ENCODE peak calls at places on chromosomes 12 and 14, in six cellular contexts. Y is A549, M is HepG2, V is endothelial cell of umbilical vein, X is K562, T is GM12878. L is an unnamed sample.

GRCh38 chr12:110657747-110658146 is 31.2 kb downstream of the HVCN1 start:
- DNase-seq in X (no peak), M (peak), Y (no peak), T (no peak), V (no peak), L (no peak)

GRCh38 chr14:70052990-70053389 is 135.8 kb downstream of the SLC8A3 start:
- DNase-seq in V (peak), T (no peak), Y (no peak), X (peak), M (peak), L (peak)

GRCh38 chr12:57902371-57903042 is 38.9 kb upstream of the ATP23 start:
- DNase-seq in T (no peak), Y (no peak), V (no peak), X (no peak), M (peak), L (peak)

GRCh38 chr12:107372229-107372658 is 278.9 kb upstream of the CRY1 start:
- DNase-seq in X (no peak), V (no peak), Y (no peak), M (no peak), T (no peak), L (peak)

GRCh38 chr12:122955151-122955550 is 11.1 kb downstream of the ABCB9 start:
- DNase-seq in Y (no peak), V (no peak), M (no peak), X (no peak), T (no peak), L (no peak)

GRCh38 chr12:90091809-90092208 is 383.2 kb upstream of the ATP2B1 start:
- DNase-seq in T (no peak), M (no peak), X (no peak), Y (no peak), V (no peak), L (no peak)

GRCh38 chr12:130796985-130797686 is 41.9 kb downstream of the STX2 start:
- DNase-seq in M (no peak), Y (no peak), X (no peak), T (no peak), V (no peak), L (no peak)

GRCh38 chr12:38921025-38921677 is 15.8 kb upstream of the CPNE8 start:
- DNase-seq in M (peak), T (no peak), V (peak), Y (peak), X (peak), L (peak)

GRCh38 chr14:51834218-51834617 is 26.2 kb upstream of the GNG2 start:
- DNase-seq in M (no peak), Y (no peak), X (no peak), V (no peak), T (no peak), L (no peak)

GRCh38 chr12:116862167-116862566 is 19.1 kb downstream of the HRK start:
- DNase-seq in T (no peak), X (no peak), M (no peak), V (no peak), Y (no peak), L (no peak)

GRCh38 chr12:32253154-32253795 is 146.1 kb upstream of the FGD4 start:
- DNase-seq in V (no peak), X (no peak), Y (no peak), M (no peak), T (no peak), L (no peak)

GRCh38 chr12:124617615-124618014 is 50.2 kb upstream of the NCOR2 start:
- DNase-seq in Y (no peak), T (no peak), M (no peak), V (no peak), X (peak), L (no peak)

GRCh38 chr12:106415134-106415533 is 57.6 kb downstream of the POLR3B start:
- DNase-seq in T (no peak), X (no peak), V (no peak), M (no peak), Y (no peak), L (no peak)

GRCh38 chr14:101444116-101444515 is 117.2 kb upstream of the DIO3 start:
- DNase-seq in T (no peak), V (no peak), X (no peak), M (no peak), Y (peak), L (peak)

GRCh38 chr12:132121283-132121682 is 22.8 kb downstream of the DDX51 start:
- DNase-seq in V (no peak), X (no peak), Y (no peak), M (no peak), T (no peak), L (no peak)

GRCh38 chr12:132236129-132236929 is 92.1 kb downstream of the NOC4L start:
- DNase-seq in M (no peak), Y (no peak), X (no peak), V (no peak), T (no peak), L (no peak)

GRCh38 chr12:104790296-104791125 is 167.6 kb downstream of the SLC41A2 start:
- DNase-seq in Y (peak), M (peak), V (peak), X (peak), T (peak), L (peak)

GRCh38 chr14:73503648-73504047 is 12.9 kb downstream of the RIOX1 start:
- DNase-seq in T (peak), X (no peak), V (no peak), M (no peak), Y (no peak), L (no peak)

GRCh38 chr14:99381688-99382060 is 99.0 kb downstream of the SETD3 start:
- DNase-seq in V (no peak), M (no peak), T (no peak), Y (no peak), X (no peak), L (peak)

GRCh38 chr14:88919502-88919901 is 95.1 kb downstream of the TTC8 start:
- DNase-seq in M (no peak), X (no peak), V (no peak), T (no peak), Y (peak), L (no peak)

GRCh38 chr14:75702606-75703261 is 41.7 kb downstream of the TTLL5 start:
- DNase-seq in X (no peak), M (no peak), V (no peak), T (no peak), Y (no peak), L (no peak)

GRCh38 chr12:57850924-57851323 is 4.4 kb upstream of the CTDSP2 start:
- DNase-seq in X (no peak), M (no peak), T (no peak), V (no peak), Y (no peak), L (no peak)

GRCh38 chr14:102694530-102695171 is 82.6 kb upstream of the TRAF3 start:
- DNase-seq in M (peak), V (peak), T (peak), Y (peak), X (peak), L (peak)

GRCh38 chr14:76844223-76844622 is 18.0 kb downstream of the LRRC74A start:
- DNase-seq in V (peak), T (no peak), M (no peak), X (peak), Y (peak), L (peak)

GRCh38 chr12:91424506-91424905 is 241.9 kb upstream of the DCN start:
- DNase-seq in M (no peak), Y (no peak), T (no peak), X (no peak), V (no peak), L (no peak)

GRCh38 chr12:57840701-57841100 is 5.8 kb downstream of the CTDSP2 start:
- DNase-seq in Y (no peak), X (peak), T (no peak), V (peak), M (peak), L (no peak)

GRCh38 chr12:55847033-55847432 is 4.3 kb upstream of the MMP19 start:
- DNase-seq in Y (no peak), X (no peak), T (no peak), M (no peak), V (peak), L (peak)

GRCh38 chr14:25074112-25074511 is 24.2 kb upstream of the STXBP6 start:
- DNase-seq in T (no peak), V (no peak), Y (no peak), M (no peak), X (no peak), L (no peak)

GRCh38 chr12:78863482-78864427 is 819 bp upstream of the SYT1 start:
- DNase-seq in V (peak), M (no peak), T (no peak), X (no peak), Y (peak), L (no peak)

GRCh38 chr14:20427231-20428009 is 8.5 kb downstream of the KLHL33 start:
- DNase-seq in V (peak), Y (peak), X (peak), T (peak), M (peak), L (peak)

GRCh38 chr14:65834812-65835211 is 422.3 kb downstream of the FUT8 start:
- DNase-seq in V (no peak), X (no peak), M (no peak), T (no peak), Y (no peak), L (no peak)

GRCh38 chr12:14777271-14777670 is 26.0 kb downstream of the WBP11 start:
- DNase-seq in X (no peak), T (no peak), Y (no peak), V (no peak), M (peak), L (no peak)

GRCh38 chr14:61107148-61107641 is 126.2 kb downstream of the SLC38A6 start:
- DNase-seq in Y (no peak), X (no peak), M (no peak), T (no peak), V (no peak), L (no peak)

GRCh38 chr12:6039894-6040601 is 84.4 kb downstream of the VWF start:
- DNase-seq in V (peak), M (peak), X (peak), T (no peak), Y (peak), L (peak)

GRCh38 chr14:67514650-67515385 is 18.3 kb upstream of the PLEKHH1 start:
- DNase-seq in M (no peak), X (peak), T (no peak), V (peak), Y (peak), L (peak)

GRCh38 chr12:37543131-37543965 is 773.2 kb upstream of the ALG10B start:
- DNase-seq in X (no peak), Y (no peak), V (no peak), T (no peak), M (no peak), L (no peak)
- TF ChIP-seq MAX in X (no peak), Y (no peak), V (no peak), T (no peak), M (no peak), L (no peak)

GRCh38 chr14:104358528-104359300 is 220.3 kb downstream of the KIF26A start:
- DNase-seq in T (no peak), V (no peak), M (no peak), X (no peak), Y (no peak), L (no peak)
- TF ChIP-seq MYC in T (no peak), V (no peak), M (no peak), X (no peak), Y (no peak), L (no peak)

GRCh38 chr12:75439930-75440329 is 40.6 kb upstream of the GLIPR1 start:
- DNase-seq in V (no peak), T (no peak), X (no peak), Y (no peak), M (no peak), L (no peak)

GRCh38 chr12:75439048-75439447 is 41.5 kb upstream of the GLIPR1 start:
- DNase-seq in M (no peak), V (no peak), T (no peak), Y (no peak), X (no peak), L (no peak)

GRCh38 chr12:75438052-75438754 is 42.4 kb upstream of the GLIPR1 start:
- DNase-seq in Y (no peak), M (no peak), T (no peak), V (no peak), X (no peak), L (no peak)

GRCh38 chr12:75437564-75437963 is 43.0 kb upstream of the GLIPR1 start:
- DNase-seq in V (peak), T (no peak), X (no peak), Y (no peak), M (peak), L (peak)
- TF ChIP-seq MAX in V (no peak), T (no peak), X (no peak), Y (no peak), M (no peak), L (no peak)

GRCh38 chr12:121894633-121895032 is 6.0 kb downstream of the PSMD9 start:
- DNase-seq in Y (peak), X (peak), V (peak), M (peak), T (no peak), L (peak)

GRCh38 chr12:121892673-121893561 is 4.3 kb downstream of the PSMD9 start:
- DNase-seq in X (peak), Y (no peak), M (no peak), V (no peak), T (no peak), L (no peak)

GRCh38 chr12:121889267-121889624 is 656 bp downstream of the PSMD9 start:
- DNase-seq in V (no peak), T (no peak), M (no peak), Y (no peak), X (no peak), L (no peak)

GRCh38 chr12:121898287-121898686 is 9.7 kb downstream of the PSMD9 start:
- DNase-seq in M (no peak), T (no peak), V (no peak), X (no peak), Y (no peak), L (no peak)

DNA sequence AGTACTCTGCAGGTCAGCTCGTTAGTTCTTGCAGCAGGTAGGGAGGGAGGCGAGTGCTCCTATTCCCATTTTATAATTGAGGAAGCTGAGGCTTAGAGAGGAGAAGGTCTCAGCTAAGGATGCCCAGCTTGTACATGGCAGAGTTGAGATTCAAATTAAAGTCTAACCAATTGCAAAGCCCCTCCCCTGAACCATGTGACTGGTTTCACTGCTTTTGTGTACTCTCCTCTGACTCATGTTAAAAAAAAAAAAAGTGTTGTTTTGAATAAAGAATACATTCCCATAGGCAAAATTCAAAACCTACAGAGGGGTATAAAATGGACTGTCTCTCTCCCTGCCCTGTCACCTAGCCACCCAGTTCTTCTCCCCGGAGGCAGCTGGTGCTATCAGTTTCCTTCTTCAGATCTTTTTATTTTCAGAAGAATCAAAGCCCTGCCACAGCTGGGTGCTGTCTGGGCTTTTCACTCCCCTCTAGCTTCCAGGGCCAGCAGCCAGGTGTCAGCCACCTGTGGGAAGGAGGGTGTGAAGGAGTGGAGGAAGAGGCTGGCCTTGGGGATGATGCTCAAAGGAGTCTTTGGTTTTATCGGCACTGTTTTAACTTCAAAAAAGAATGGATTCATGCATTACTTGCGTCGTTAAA is 5.4 kb downstream of the PSMD9 start:
- DNase-seq in X (peak), M (peak), V (peak), T (no peak), Y (peak), L (no peak)
- TF ChIP-seq MYC in X (no peak), M (no peak), V (no peak), T (no peak), Y (no peak), L (no peak)

GRCh38 chr12:114355389-114356088 is 50.4 kb downstream of the TBX5 start:
- DNase-seq in T (no peak), V (no peak), M (peak), X (no peak), Y (no peak), L (peak)
- TF ChIP-seq MAX in T (no peak), V (no peak), M (no peak), X (no peak), Y (no peak), L (no peak)

GRCh38 chr14:84409435-84409834 is 1120.5 kb upstream of the FLRT2 start:
- DNase-seq in V (no peak), X (no peak), Y (no peak), M (no peak), T (no peak), L (no peak)
- TF ChIP-seq MYC in V (no peak), X (no peak), Y (no peak), M (no peak), T (no peak), L (no peak)